ENCODE peak calls at places on chromosomes 2 and 18, in nine cellular contexts. I is ELF-1, L is M059J, F is NCI-H345, D is left cardiac atrium, O is mucosa of descending colon, A is BJ, T is nephron progenitor cell, N is Ammon's horn. S is an unnamed sample.

GRCh38 chr18:36355511-36355910 is 58.0 kb downstream of the FHOD3 start:
- DNase-seq in I (no peak), L (peak; percentile 65), F (no peak), D (no peak), O (no peak), A (no peak), T (no peak), N (no peak), S (no peak)

GRCh38 chr2:172599917-172600316 is 44.0 kb downstream of the PDK1 start:
- DNase-seq in I (no peak), L (no peak), F (no peak), D (no peak), O (no peak), A (no peak), T (no peak), N (no peak), S (no peak)

GRCh38 chr2:109110185-109110584 is 18.8 kb upstream of the SH3RF3 start:
- DNase-seq in I (no peak), L (no peak), F (peak; percentile 69), D (no peak), O (no peak), A (no peak), T (no peak), N (no peak), S (no peak)

GRCh38 chr2:191128911-191129304 is 21.9 kb downstream of the STAT4 start:
- DNase-seq in I (no peak), L (no peak), F (no peak), D (no peak), O (no peak), A (no peak), T (no peak), N (no peak), S (no peak)

GRCh38 chr2:238761802-238762373 is 86.0 kb upstream of the TWIST2 start:
- DNase-seq in I (peak; percentile 40), L (peak; percentile 11), F (no peak), D (no peak), O (no peak), A (no peak), T (peak; percentile 62), N (no peak), S (peak; percentile 81)

GRCh38 chr2:127261835-127262234 is 32.1 kb downstream of the ERCC3 start:
- DNase-seq in I (no peak), L (no peak), F (no peak), D (no peak), O (no peak), A (no peak), T (no peak), N (no peak), S (no peak)

GRCh38 chr2:151959203-151959602 is 131.0 kb upstream of the ARL5A start:
- DNase-seq in I (no peak), L (no peak), F (no peak), D (no peak), O (no peak), A (no peak), T (no peak), N (no peak), S (no peak)

GRCh38 chr18:79600141-79600540 is 79.5 kb upstream of the CTDP1 start:
- DNase-seq in I (no peak), L (no peak), F (no peak), D (no peak), O (peak; percentile 38), A (no peak), T (no peak), N (no peak), S (no peak)

GRCh38 chr2:186241874-186242273 is 244.2 kb upstream of the ZC3H15 start:
- DNase-seq in I (no peak), L (no peak), F (no peak), D (no peak), O (no peak), A (no peak), T (no peak), N (no peak), S (no peak)

GRCh38 chr2:219060821-219061791 is at the start of gene IHH:
- DNase-seq in I (peak; percentile 30), L (no peak), F (peak; percentile 2), D (no peak), O (peak; percentile 90), A (no peak), T (peak; percentile 53), N (no peak), S (peak; percentile 75)

GRCh38 chr2:73588177-73588576 is 54.0 kb downstream of the NAT8 start:
- DNase-seq in I (peak; percentile 7), L (no peak), F (peak; percentile 56), D (no peak), O (no peak), A (no peak), T (no peak), N (peak; percentile 33), S (peak; percentile 15)

GRCh38 chr18:11741505-11742145 is 52.6 kb downstream of the GNAL start:
- DNase-seq in I (no peak), L (peak; percentile 14), F (no peak), D (no peak), O (no peak), A (no peak), T (no peak), N (no peak), S (peak; percentile 65)

GRCh38 chr2:56168163-56168562 is 15.6 kb upstream of the CCDC85A start:
- DNase-seq in I (no peak), L (peak; percentile 83), F (peak; percentile 49), D (no peak), O (no peak), A (peak; percentile 15), T (no peak), N (peak; percentile 55), S (no peak)

GRCh38 chr2:39007875-39008504 is 112.9 kb downstream of the SOS1 start:
- DNase-seq in I (peak; percentile 4), L (no peak), F (no peak), D (no peak), O (no peak), A (no peak), T (no peak), N (no peak), S (peak; percentile 7)

GRCh38 chr2:232418466-232419244 is 12.0 kb downstream of the ALPG start:
- DNase-seq in I (peak; percentile 67), L (peak; percentile 42), F (no peak), D (no peak), O (no peak), A (no peak), T (peak; percentile 75), N (no peak), S (peak; percentile 46)

GRCh38 chr2:101273045-101273444 is 20.4 kb downstream of the CNOT11 start:
- DNase-seq in I (no peak), L (no peak), F (no peak), D (no peak), O (no peak), A (no peak), T (peak; percentile 10), N (no peak), S (peak; percentile 24)

GRCh38 chr2:174059875-174060226 is 94.7 kb upstream of the SP3 start:
- DNase-seq in I (no peak), L (peak; percentile 61), F (no peak), D (no peak), O (no peak), A (no peak), T (no peak), N (no peak), S (no peak)

GRCh38 chr2:70083344-70084156 is 3.7 kb upstream of the PCBP1 start:
- DNase-seq in I (no peak), L (peak; percentile 88), F (no peak), D (no peak), O (peak; percentile 79), A (no peak), T (no peak), N (no peak), S (no peak)

GRCh38 chr18:54209471-54210180 is 14.8 kb downstream of the MBD2 start:
- DNase-seq in I (peak; percentile 57), L (peak; percentile 33), F (no peak), D (no peak), O (no peak), A (no peak), T (no peak), N (no peak), S (no peak)

GRCh38 chr2:222431859-222432258 is 7.5 kb downstream of the SGPP2 start:
- DNase-seq in I (no peak), L (no peak), F (no peak), D (no peak), O (no peak), A (no peak), T (no peak), N (no peak), S (no peak)